ENCODE peak calls at places on chromosome X, in seven cellular contexts. Y, W, T, R, Q, N and D are unnamed samples.

GRCh38 chrX:54994099-54994498 is at the start of gene PFKFB1:
- DNase-seq in Y (no peak), W (no peak), T (no peak), R (no peak), Q (no peak), N (no peak), D (no peak)

GRCh38 chrX:70960728-70961127 is 29.8 kb upstream of the SLC7A3 start:
- DNase-seq in Y (peak; percentile 6), W (no peak), T (no peak), R (peak; percentile 2), Q (no peak), N (no peak), D (no peak)

GRCh38 chrX:39442332-39442731 is 641.1 kb downstream of the MID1IP1 start:
- DNase-seq in Y (no peak), W (no peak), T (no peak), R (no peak), Q (no peak), N (no peak), D (no peak)

GRCh38 chrX:12975670-12975965 is 708 bp downstream of the TMSB4X start:
- DNase-seq in Y (no peak), W (no peak), T (no peak), R (no peak), Q (no peak), N (no peak), D (no peak)

GRCh38 chrX:139902559-139902958 is 30.3 kb downstream of the ATP11C start:
- DNase-seq in Y (no peak), W (no peak), T (no peak), R (no peak), Q (no peak), N (no peak), D (no peak)

GRCh38 chrX:97616883-97617510 is 733.3 kb downstream of the RPA4 start:
- DNase-seq in Y (no peak), W (no peak), T (no peak), R (peak; percentile 54), Q (no peak), N (no peak), D (peak; percentile 77)

GRCh38 chrX:22800360-22800759 is 199.4 kb upstream of the DDX53 start:
- DNase-seq in Y (no peak), W (no peak), T (no peak), R (peak; percentile 91), Q (no peak), N (no peak), D (peak; percentile 34)

GRCh38 chrX:40962793-40963407 is 122.3 kb upstream of the USP9X start:
- DNase-seq in Y (no peak), W (no peak), T (no peak), R (no peak), Q (no peak), N (no peak), D (no peak)

GRCh38 chrX:84186603-84187358 is 1.2 kb downstream of the RPS6KA6 start:
- DNase-seq in Y (no peak), W (peak; percentile 8), T (no peak), R (no peak), Q (peak; percentile 0), N (no peak), D (peak; percentile 2)

GRCh38 chrX:53584891-53585290 is 101.6 kb downstream of the HUWE1 start:
- DNase-seq in Y (no peak), W (no peak), T (no peak), R (no peak), Q (no peak), N (no peak), D (no peak)

GRCh38 chrX:153848325-153848724 is 18.0 kb upstream of the PDZD4 start:
- DNase-seq in Y (no peak), W (no peak), T (no peak), R (no peak), Q (no peak), N (no peak), D (no peak)

GRCh38 chrX:132740316-132741123 is 217.9 kb downstream of the HS6ST2 start:
- DNase-seq in Y (peak; percentile 26), W (no peak), T (no peak), R (peak; percentile 2), Q (no peak), N (no peak), D (peak; percentile 14)

GRCh38 chrX:50980251-50980650 is 69.7 kb downstream of the BMP15 start:
- DNase-seq in Y (no peak), W (no peak), T (no peak), R (no peak), Q (no peak), N (no peak), D (no peak)

GRCh38 chrX:138945219-138945618 is 233.7 kb upstream of the FGF13 start:
- DNase-seq in Y (no peak), W (no peak), T (no peak), R (no peak), Q (no peak), N (no peak), D (no peak)

GRCh38 chrX:143669395-143669794 is 33.5 kb upstream of the SLITRK4 start:
- DNase-seq in Y (no peak), W (no peak), T (no peak), R (peak; percentile 29), Q (no peak), N (no peak), D (no peak)

GRCh38 chrX:46837543-46838481 is 969 bp downstream of the RP2 start:
- DNase-seq in Y (no peak), W (no peak), T (no peak), R (peak; percentile 20), Q (no peak), N (no peak), D (peak; percentile 43)

GRCh38 chrX:15930585-15930984 is 76.0 kb upstream of the AP1S2 start:
- DNase-seq in Y (no peak), W (peak; percentile 44), T (no peak), R (peak; percentile 46), Q (no peak), N (no peak), D (peak; percentile 36)

GRCh38 chrX:53088136-53088974 is 5.6 kb upstream of the KANTR start:
- DNase-seq in Y (peak; percentile 82), W (peak; percentile 87), T (peak; percentile 86), R (peak; percentile 88), Q (peak; percentile 89), N (peak; percentile 90), D (peak; percentile 84)

GRCh38 chrX:1491851-1492349 is 39.2 kb upstream of the ASMTL start:
- DNase-seq in Y (peak; percentile 67), W (peak; percentile 16), T (peak; percentile 71), R (no peak), Q (no peak), N (no peak), D (no peak)